ENCODE peak calls at places on chromosomes 6 and 20, in four cellular contexts. M is fibroblast of mammary gland, S is AG10803, N is GM10248. R is an unnamed sample.

GRCh38 chr6:129695373-129696027 is 14.5 kb downstream of the ARHGAP18 start:
- DNase-seq in S (no peak), M (no peak), N (no peak), R (no peak)

GRCh38 chr6:90444125-90444745 is 142.6 kb downstream of the MAP3K7 start:
- DNase-seq in S (no peak), N (no peak), M (no peak), R (no peak)

GRCh38 chr6:152272486-152272885 is 364.7 kb downstream of the SYNE1 start:
- DNase-seq in S (no peak), N (no peak), M (no peak), R (no peak)

GRCh38 chr6:56037587-56037986 is 162.2 kb upstream of the BMP5 start:
- DNase-seq in M (no peak), S (no peak), N (no peak), R (no peak)

GRCh38 chr6:129785756-129786135 is 75.4 kb downstream of the TMEM244 start:
- DNase-seq in S (no peak), M (no peak), N (no peak), R (no peak)

GRCh38 chr20:2900845-2901592 is 27.7 kb downstream of the PTPRA start:
- DNase-seq in N (peak; percentile 59), M (no peak), S (no peak), R (no peak)

GRCh38 chr6:158660331-158660730 is 10.5 kb downstream of the SYTL3 start:
- DNase-seq in M (peak; percentile 32), N (peak; percentile 65), S (peak; percentile 18), R (no peak)

GRCh38 chr6:89148016-89148750 is 2.3 kb downstream of the PM20D2 start:
- DNase-seq in S (no peak), N (no peak), M (peak; percentile 35), R (no peak)

GRCh38 chr6:30640481-30640880 is 6.5 kb upstream of the C6orf136 start:
- DNase-seq in M (no peak), S (no peak), N (no peak), R (no peak)

GRCh38 chr6:7719364-7719763 is 6.5 kb upstream of the BMP6 start:
- DNase-seq in N (no peak), M (no peak), S (no peak), R (no peak)

GRCh38 chr6:136534268-136534667 is 16.0 kb downstream of the MAP7 start:
- DNase-seq in N (no peak), M (no peak), S (no peak), R (no peak)

GRCh38 chr6:121724576-121724975 is 289.1 kb downstream of the GJA1 start:
- DNase-seq in M (no peak), S (no peak), N (no peak), R (no peak)

GRCh38 chr20:46031701-46032254 is 2.8 kb downstream of the SLC12A5 start:
- DNase-seq in S (no peak), N (no peak), M (no peak), R (no peak)

GRCh38 chr6:90365565-90366219 is 69.0 kb upstream of the BACH2 start:
- DNase-seq in N (no peak), M (no peak), S (no peak), R (no peak)

GRCh38 chr20:12166053-12166717 is 248.5 kb downstream of the BTBD3 start:
- DNase-seq in S (peak; percentile 96), N (no peak), M (peak; percentile 99), R (peak; percentile 92)

GRCh38 chr20:35539756-35540212 is 2.1 kb upstream of the ERGIC3 start:
- DNase-seq in S (no peak), N (peak; percentile 82), M (no peak), R (no peak)

GRCh38 chr20:9912290-9912689 is 73.4 kb upstream of the PAK5 start:
- DNase-seq in M (no peak), N (no peak), S (no peak), R (no peak)

GRCh38 chr6:113050010-113050893 is 703.1 kb downstream of the RFPL4B start:
- DNase-seq in M (peak; percentile 63), N (no peak), S (peak; percentile 56), R (peak; percentile 63)

GRCh38 chr6:141035312-141036058 is 1097.2 kb upstream of the GJE1 start:
- DNase-seq in S (no peak), M (no peak), N (no peak), R (peak; percentile 9)

GRCh38 chr6:169964440-169965212 is 213.2 kb downstream of the ERMARD start:
- DNase-seq in S (no peak), M (no peak), N (no peak), R (no peak)

GRCh38 chr20:840858-841567 is 7.5 kb downstream of the FAM110A start:
- DNase-seq in N (no peak), S (no peak), M (no peak), R (no peak)

GRCh38 chr6:140779341-140779740 is 1353.4 kb upstream of the GJE1 start:
- DNase-seq in S (peak; percentile 28), M (peak; percentile 62), N (no peak), R (no peak)

GRCh38 chr6:53582963-53583362 is 38.1 kb upstream of the GCLC start:
- DNase-seq in S (no peak), N (no peak), M (peak; percentile 16), R (no peak)

GRCh38 chr20:1313236-1313964 is 15.5 kb downstream of the SDCBP2 start:
- DNase-seq in N (peak; percentile 81), M (peak; percentile 82), S (peak; percentile 73), R (peak; percentile 72)

GRCh38 chr20:47792021-47792618 is 6.8 kb upstream of the SULF2 start:
- DNase-seq in N (no peak), M (peak; percentile 98), S (peak; percentile 97), R (peak; percentile 89)

GRCh38 chr6:35360349-35361138 is 18.2 kb downstream of the PPARD start:
- DNase-seq in M (no peak), N (no peak), S (peak; percentile 56), R (no peak)

GRCh38 chr6:127737009-127737486 is 160.1 kb downstream of the C6orf58 start:
- DNase-seq in S (peak; percentile 75), N (peak; percentile 32), M (peak; percentile 74), R (peak; percentile 83)

DNA sequence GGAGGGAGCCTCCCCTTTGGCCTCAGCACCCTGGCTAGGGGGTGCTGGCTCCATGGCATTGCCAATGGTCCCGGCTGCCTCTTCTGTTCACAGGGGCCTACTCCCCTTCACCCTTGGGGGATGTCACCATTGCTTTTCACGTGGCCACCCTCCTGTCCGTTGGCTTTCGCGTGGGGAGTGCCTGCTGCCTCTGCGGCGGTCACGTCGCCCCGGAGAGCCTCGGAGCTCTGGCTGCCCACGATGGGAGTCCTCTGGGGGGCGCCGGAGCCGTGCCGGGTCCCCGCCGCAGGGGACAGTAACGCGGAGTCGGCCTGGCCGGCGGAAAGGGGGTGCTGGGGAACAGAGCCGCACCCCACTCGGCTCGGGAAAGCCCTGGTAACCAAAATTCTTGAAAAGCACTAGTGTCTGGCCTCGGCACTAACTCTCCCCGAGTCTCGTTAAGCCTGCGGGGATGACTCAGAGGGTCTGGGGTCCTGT is 661 bp upstream of the HEBP2 start:
- DNase-seq in M (no peak), S (no peak), N (peak; percentile 60), R (no peak)
- TF ChIP-seq CTCF in M (no peak), S (peak; percentile 9), N (peak; percentile 47), R (peak; percentile 42)

GRCh38 chr6:37218501-37218900 is 39.1 kb upstream of the TBC1D22B start:
- DNase-seq in M (no peak), N (no peak), S (no peak), R (no peak)

GRCh38 chr6:37221585-37222124 is 35.9 kb upstream of the TBC1D22B start:
- DNase-seq in N (no peak), S (no peak), M (no peak), R (no peak)

GRCh38 chr6:37225350-37226169 is 32.0 kb upstream of the TBC1D22B start:
- DNase-seq in M (no peak), N (no peak), S (no peak), R (no peak)

GRCh38 chr6:37222125-37222967 is 35.2 kb upstream of the TBC1D22B start:
- DNase-seq in N (peak; percentile 89), S (peak; percentile 64), M (peak; percentile 79), R (peak; percentile 92)

GRCh38 chr6:37222992-37223391 is 34.6 kb upstream of the TBC1D22B start:
- DNase-seq in N (no peak), M (no peak), S (no peak), R (no peak)
- TF ChIP-seq CTCF in N (no peak), M (no peak), S (no peak), R (no peak)

GRCh38 chr6:157323114-157323923 is at the start of gene TMEM242:
- DNase-seq in M (peak; percentile 94), S (peak; percentile 93), N (peak; percentile 88), R (peak; percentile 97)
- TF ChIP-seq CTCF in M (peak; percentile 29), S (peak; percentile 19), N (no peak), R (peak; percentile 26)

DNA sequence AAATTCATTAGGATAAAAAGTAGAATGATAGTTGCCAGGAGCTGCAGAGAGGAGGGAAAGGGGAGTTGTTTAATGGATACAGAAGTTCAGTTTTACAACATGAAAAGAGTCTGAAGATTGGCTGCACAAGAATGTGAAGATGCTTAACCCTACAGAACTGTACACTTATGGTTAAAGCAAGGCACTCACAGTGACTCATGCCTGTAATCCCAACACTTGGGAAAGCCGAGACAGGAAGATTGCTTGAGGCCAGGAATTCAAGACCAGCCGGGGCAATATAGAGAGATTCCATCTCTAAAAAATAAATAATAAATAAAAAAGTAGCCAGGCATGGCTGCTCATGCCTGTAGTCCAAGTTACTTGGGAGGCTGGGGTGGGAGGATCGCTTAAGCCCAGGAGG is 174.0 kb downstream of the TASP1 start:
- DNase-seq in M (peak; percentile 42), S (no peak), N (no peak), R (no peak)
- TF ChIP-seq CTCF in M (no peak), S (no peak), N (no peak), R (no peak)

DNA sequence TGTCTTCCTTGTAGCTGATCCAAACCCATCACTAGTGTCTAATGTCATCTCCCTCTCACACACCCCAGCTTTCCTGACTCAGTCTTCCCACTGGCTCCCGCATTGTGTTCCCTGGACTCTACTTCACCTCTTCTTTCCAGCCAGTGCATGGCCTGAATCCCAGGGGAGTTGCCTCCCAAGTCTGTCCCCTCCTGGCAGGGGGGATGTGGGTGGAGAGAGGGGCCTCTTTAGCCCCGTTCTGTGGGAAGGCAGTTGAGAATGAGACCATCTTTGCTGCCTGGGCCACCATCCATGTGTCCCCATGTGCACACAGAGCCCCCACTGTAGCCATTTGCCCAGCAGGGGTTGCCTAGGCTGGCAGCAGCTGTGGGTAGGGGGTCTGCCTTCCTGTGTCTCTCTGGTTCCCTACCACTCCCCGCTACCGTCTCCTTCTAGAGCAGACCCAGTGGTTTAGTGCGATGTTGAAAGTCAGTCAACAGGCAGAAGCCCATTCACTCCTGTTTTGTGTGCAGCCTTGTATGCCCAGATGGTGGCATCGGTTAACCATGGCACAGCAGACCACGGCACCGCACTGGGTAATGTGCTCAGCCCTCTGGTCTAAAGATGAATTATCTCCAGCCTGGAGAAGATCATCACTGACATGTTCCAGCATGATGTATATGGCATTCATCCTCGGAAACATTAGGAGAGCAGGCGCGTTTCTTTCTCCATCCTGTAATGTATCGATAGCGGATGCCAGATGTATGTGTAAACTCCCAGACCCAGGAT is 178.8 kb upstream of the SNX9 start:
- DNase-seq in M (no peak), N (no peak), S (peak; percentile 39), R (no peak)
- TF ChIP-seq CTCF in M (peak; percentile 19), N (no peak), S (peak; percentile 57), R (peak; percentile 29)